ENCODE peak calls at places on chromosomes 7 and 10, in four cellular contexts. One of them, this sample, is unnamed.

GRCh38 chr7:90965211-90965610 is 299.0 kb upstream of the FZD1 start:
- DNase-seq in HepG2: no peak
- DNase-seq in K562: no peak
- DNase-seq in HCT116: no peak
- DNase-seq in this sample: no peak

GRCh38 chr10:11344081-11344480 is 267.4 kb downstream of the USP6NL start:
- DNase-seq in HepG2: no peak
- DNase-seq in HCT116: no peak
- DNase-seq in K562: no peak
- DNase-seq in this sample: no peak

GRCh38 chr7:68576366-68576765 is 1021.9 kb upstream of the AUTS2 start:
- DNase-seq in K562: no peak
- DNase-seq in HepG2: no peak
- DNase-seq in HCT116: no peak
- DNase-seq in this sample: no peak

GRCh38 chr10:125161570-125162139 is 1.3 kb upstream of the CTBP2 start:
- DNase-seq in HCT116: no peak
- DNase-seq in HepG2: no peak
- DNase-seq in K562: no peak
- DNase-seq in this sample: peak; percentile 66

GRCh38 chr10:70906031-70906804 is 17.9 kb upstream of the PCBD1 start:
- DNase-seq in HCT116: no peak
- DNase-seq in K562: no peak
- DNase-seq in HepG2: no peak
- DNase-seq in this sample: no peak

GRCh38 chr7:106863216-106863997 is 1.7 kb upstream of the PIK3CG start:
- DNase-seq in K562: peak; percentile 75
- DNase-seq in HCT116: no peak
- DNase-seq in HepG2: no peak
- DNase-seq in this sample: no peak

GRCh38 chr10:17454181-17454800 is at the start of gene ST8SIA6:
- DNase-seq in K562: peak; percentile 69
- DNase-seq in HCT116: no peak
- DNase-seq in HepG2: no peak
- DNase-seq in this sample: peak; percentile 86

GRCh38 chr10:101783736-101784118 is 481 bp upstream of the NPM3 start:
- DNase-seq in K562: no peak
- DNase-seq in HepG2: no peak
- DNase-seq in HCT116: no peak
- DNase-seq in this sample: no peak

GRCh38 chr10:62113680-62114079 is 155.0 kb downstream of the RTKN2 start:
- DNase-seq in HepG2: no peak
- DNase-seq in K562: no peak
- DNase-seq in HCT116: no peak
- DNase-seq in this sample: no peak

GRCh38 chr10:132407243-132407746 is 10.3 kb downstream of the PWWP2B start:
- DNase-seq in HepG2: peak; percentile 58
- DNase-seq in HCT116: no peak
- DNase-seq in K562: no peak
- DNase-seq in this sample: peak; percentile 53

GRCh38 chr7:135486258-135486657 is 23.6 kb downstream of the CNOT4 start:
- DNase-seq in HepG2: no peak
- DNase-seq in HCT116: no peak
- DNase-seq in K562: no peak
- DNase-seq in this sample: no peak

GRCh38 chr7:45998506-45998905 is 77.4 kb upstream of the IGFBP3 start:
- DNase-seq in HepG2: no peak
- DNase-seq in K562: no peak
- DNase-seq in HCT116: no peak
- DNase-seq in this sample: no peak

GRCh38 chr10:47249881-47250280 is 50.1 kb upstream of the GDF10 start:
- DNase-seq in HCT116: no peak
- DNase-seq in HepG2: no peak
- DNase-seq in K562: no peak
- DNase-seq in this sample: no peak

GRCh38 chr7:39295791-39296190 is 270.4 kb upstream of the YAE1 start:
- DNase-seq in HCT116: no peak
- DNase-seq in K562: no peak
- DNase-seq in HepG2: no peak
- DNase-seq in this sample: no peak

GRCh38 chr7:96311967-96312366 is 9.9 kb downstream of the SLC25A13 start:
- DNase-seq in HepG2: peak; percentile 30
- DNase-seq in HCT116: no peak
- DNase-seq in K562: no peak
- DNase-seq in this sample: no peak

GRCh38 chr10:118832242-118832651 is 77.5 kb upstream of the CACUL1 start:
- DNase-seq in HepG2: no peak
- DNase-seq in HCT116: no peak
- DNase-seq in K562: no peak
- DNase-seq in this sample: peak; percentile 84

GRCh38 chr10:103202319-103202718 is 9.2 kb upstream of the NT5C2 start:
- DNase-seq in K562: no peak
- DNase-seq in HepG2: no peak
- DNase-seq in HCT116: no peak
- DNase-seq in this sample: no peak

GRCh38 chr7:157488966-157489365 is 152.2 kb downstream of the DNAJB6 start:
- DNase-seq in HepG2: no peak
- DNase-seq in K562: no peak
- DNase-seq in HCT116: no peak
- DNase-seq in this sample: no peak

GRCh38 chr7:84722086-84722485 is 464.8 kb downstream of the SEMA3D start:
- DNase-seq in K562: no peak
- DNase-seq in HCT116: no peak
- DNase-seq in HepG2: no peak
- DNase-seq in this sample: no peak

GRCh38 chr10:114131094-114131493 is 42.9 kb downstream of the CCDC186 start:
- DNase-seq in HepG2: no peak
- DNase-seq in HCT116: no peak
- DNase-seq in K562: no peak
- DNase-seq in this sample: no peak

GRCh38 chr10:58457761-58458616 is 54.7 kb upstream of the BICC1 start:
- DNase-seq in K562: no peak
- DNase-seq in HCT116: no peak
- DNase-seq in HepG2: peak; percentile 92
- DNase-seq in this sample: no peak

GRCh38 chr10:7507887-7508726 is 97.3 kb upstream of the SFMBT2 start:
- DNase-seq in K562: no peak
- DNase-seq in HCT116: no peak
- DNase-seq in HepG2: no peak
- DNase-seq in this sample: no peak

GRCh38 chr7:100679129-100679926 is 5.8 kb downstream of the GNB2 start:
- DNase-seq in HepG2: no peak
- DNase-seq in HCT116: no peak
- DNase-seq in K562: peak; percentile 25
- DNase-seq in this sample: peak; percentile 71

GRCh38 chr10:48509974-48510692 is 94.7 kb downstream of the ARHGAP22 start:
- DNase-seq in HCT116: no peak
- DNase-seq in K562: peak; percentile 52
- DNase-seq in HepG2: peak; percentile 20
- DNase-seq in this sample: no peak

GRCh38 chr7:65946895-65947294 is 35.1 kb downstream of the GUSB start:
- DNase-seq in HCT116: no peak
- DNase-seq in HepG2: peak; percentile 45
- DNase-seq in K562: no peak
- DNase-seq in this sample: no peak

GRCh38 chr10:61822781-61823230 is 78.7 kb upstream of the ARID5B start:
- DNase-seq in HCT116: no peak
- DNase-seq in HepG2: no peak
- DNase-seq in K562: peak; percentile 67
- DNase-seq in this sample: no peak

DNA sequence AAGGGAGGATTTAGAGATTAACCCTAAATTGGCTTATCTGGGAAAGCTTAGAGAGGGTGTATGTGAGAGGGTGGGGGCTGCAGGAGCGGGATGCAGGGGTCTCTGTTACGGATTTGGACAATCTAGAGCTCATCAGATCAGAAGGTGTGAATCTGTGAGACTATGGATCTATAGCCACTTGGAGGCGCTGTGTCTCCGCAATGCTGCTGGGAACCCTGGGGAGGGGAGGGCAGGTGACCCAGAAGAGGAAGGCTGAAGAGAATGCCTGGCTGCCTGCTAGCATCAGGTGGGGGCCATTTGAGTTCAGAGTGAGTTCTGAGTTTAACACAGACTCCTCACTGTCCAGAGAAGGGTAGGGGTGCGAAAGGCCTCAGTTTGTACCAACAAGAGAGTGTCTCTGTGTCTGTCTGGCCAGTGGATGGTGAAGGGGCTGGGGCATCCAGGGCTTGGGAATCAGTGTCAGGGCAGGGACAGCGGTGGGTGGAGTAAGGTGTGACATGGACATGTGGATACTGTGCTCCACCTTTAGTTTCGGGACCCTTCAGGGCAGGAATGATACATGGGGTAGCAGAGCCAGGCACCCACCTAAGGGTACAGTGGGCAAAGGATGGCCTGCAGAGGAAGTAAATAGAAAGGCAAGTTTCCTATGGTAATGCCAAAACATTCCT is 187.3 kb upstream of the PRSS58 start:
- DNase-seq in HCT116: peak; percentile 12
- DNase-seq in HepG2: no peak
- DNase-seq in K562: no peak
- DNase-seq in this sample: no peak
- TF ChIP-seq JUND in HCT116: no peak
- TF ChIP-seq JUND in HepG2: no peak
- TF ChIP-seq JUND in K562: no peak
- TF ChIP-seq JUND in this sample: no peak

GRCh38 chr7:129948338-129948737 is 4.4 kb downstream of the UBE2H start:
- DNase-seq in HCT116: no peak
- DNase-seq in HepG2: no peak
- DNase-seq in K562: no peak
- DNase-seq in this sample: no peak

GRCh38 chr7:129950191-129950940 is 2.4 kb downstream of the UBE2H start:
- DNase-seq in HCT116: no peak
- DNase-seq in K562: peak; percentile 9
- DNase-seq in HepG2: no peak
- DNase-seq in this sample: peak; percentile 44

GRCh38 chr7:129948877-129949291 is 3.9 kb downstream of the UBE2H start:
- DNase-seq in HepG2: peak; percentile 97
- DNase-seq in K562: peak; percentile 81
- DNase-seq in HCT116: peak; percentile 86
- DNase-seq in this sample: peak; percentile 90

GRCh38 chr7:129947701-129948100 is 5.1 kb downstream of the UBE2H start:
- DNase-seq in K562: no peak
- DNase-seq in HCT116: no peak
- DNase-seq in HepG2: no peak
- DNase-seq in this sample: no peak

GRCh38 chr7:129949292-129950133 is 3.2 kb downstream of the UBE2H start:
- DNase-seq in K562: peak; percentile 10
- DNase-seq in HepG2: peak; percentile 81
- DNase-seq in HCT116: peak; percentile 40
- DNase-seq in this sample: peak; percentile 47
- TF ChIP-seq POLR2AphosphoS5 in K562: no peak
- TF ChIP-seq POLR2AphosphoS5 in HepG2: peak; percentile 14
- TF ChIP-seq POLR2AphosphoS5 in HCT116: no peak
- TF ChIP-seq POLR2AphosphoS5 in this sample: no peak

GRCh38 chr7:527723-528122 is 8.1 kb upstream of the PDGFA start:
- DNase-seq in HepG2: no peak
- DNase-seq in HCT116: no peak
- DNase-seq in K562: no peak
- DNase-seq in this sample: no peak

GRCh38 chr7:524800-525199 is 5.2 kb upstream of the PDGFA start:
- DNase-seq in K562: no peak
- DNase-seq in HepG2: no peak
- DNase-seq in HCT116: no peak
- DNase-seq in this sample: no peak

GRCh38 chr7:526474-527034 is 6.9 kb upstream of the PDGFA start:
- DNase-seq in K562: no peak
- DNase-seq in HepG2: no peak
- DNase-seq in HCT116: no peak
- DNase-seq in this sample: no peak

GRCh38 chr7:523436-524336 is 4.0 kb upstream of the PDGFA start:
- DNase-seq in HepG2: no peak
- DNase-seq in K562: peak; percentile 52
- DNase-seq in HCT116: no peak
- DNase-seq in this sample: no peak

DNA sequence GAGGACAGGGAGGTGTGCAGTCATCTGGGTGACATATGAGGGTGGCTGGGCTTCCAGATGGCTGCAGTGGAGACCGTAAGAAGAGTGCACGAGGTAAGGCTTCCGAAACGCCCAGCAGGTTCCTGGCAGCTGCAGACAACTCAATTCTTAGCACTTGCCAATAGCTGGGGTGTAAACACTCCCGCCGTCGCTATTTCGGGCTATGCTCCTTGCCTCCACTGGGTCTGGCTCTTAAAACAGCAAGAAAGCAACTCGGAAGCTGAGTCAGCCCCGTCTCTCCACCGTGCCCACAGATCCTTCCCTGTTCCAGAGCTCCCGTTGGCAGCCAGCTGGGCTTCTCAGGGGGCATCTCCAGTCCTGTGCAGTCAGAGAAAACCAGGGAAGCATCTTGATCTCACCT is 6.1 kb upstream of the PDGFA start:
- DNase-seq in K562: no peak
- DNase-seq in HepG2: no peak
- DNase-seq in HCT116: no peak
- DNase-seq in this sample: no peak
- TF ChIP-seq ELF1 in K562: no peak
- TF ChIP-seq ELF1 in HepG2: no peak
- TF ChIP-seq ELF1 in HCT116: no peak
- TF ChIP-seq ELF1 in this sample: no peak

DNA sequence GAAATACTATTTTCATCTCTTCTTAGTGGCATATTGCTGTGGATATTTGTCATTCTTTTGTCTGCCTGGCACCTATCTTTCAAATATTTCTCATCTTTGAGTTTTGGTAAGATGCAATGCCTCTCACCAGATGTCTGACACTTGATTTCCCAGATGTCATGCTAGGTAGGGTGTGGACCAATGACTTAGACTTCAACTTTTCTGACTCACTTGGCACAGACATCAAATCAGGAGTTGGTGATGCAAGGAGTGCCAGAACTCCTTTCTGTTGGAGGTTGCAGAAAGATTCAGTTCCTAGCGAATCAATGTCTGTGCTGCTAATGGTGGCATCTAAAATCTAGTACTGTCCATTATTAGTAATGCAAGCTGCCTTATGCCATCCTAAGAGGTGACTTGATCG is 216.9 kb upstream of the FERD3L start:
- DNase-seq in HCT116: no peak
- DNase-seq in HepG2: no peak
- DNase-seq in K562: no peak
- DNase-seq in this sample: no peak
- TF ChIP-seq JUND in HCT116: no peak
- TF ChIP-seq JUND in HepG2: no peak
- TF ChIP-seq JUND in K562: no peak
- TF ChIP-seq JUND in this sample: no peak

DNA sequence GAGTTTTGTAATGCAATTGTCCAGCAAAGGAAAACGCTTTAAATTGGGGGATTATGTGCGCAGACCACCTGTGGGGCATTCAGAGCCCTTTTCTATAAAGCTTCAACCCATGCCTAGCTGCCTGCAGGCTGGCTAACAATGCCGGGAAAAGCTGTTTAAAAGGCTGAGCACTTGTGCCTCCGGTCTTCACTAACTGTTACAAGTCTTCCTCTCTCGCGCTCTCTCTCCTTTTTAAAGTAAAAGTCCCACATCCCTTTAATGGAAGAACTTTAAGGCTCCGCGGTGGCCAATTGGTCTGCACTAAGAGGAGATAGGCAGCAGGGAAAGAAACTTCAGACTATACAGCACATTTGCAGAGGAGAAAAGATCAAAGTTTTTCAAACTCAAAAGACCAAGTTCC is 4.6 kb downstream of the FZD8 start:
- DNase-seq in K562: no peak
- DNase-seq in HepG2: no peak
- DNase-seq in HCT116: no peak
- DNase-seq in this sample: no peak
- TF ChIP-seq POLR2AphosphoS5 in K562: no peak
- TF ChIP-seq POLR2AphosphoS5 in HepG2: no peak
- TF ChIP-seq POLR2AphosphoS5 in HCT116: no peak
- TF ChIP-seq POLR2AphosphoS5 in this sample: no peak

GRCh38 chr10:14362098-14362497 is 31.4 kb upstream of the FRMD4A start:
- DNase-seq in K562: no peak
- DNase-seq in HepG2: no peak
- DNase-seq in HCT116: no peak
- DNase-seq in this sample: no peak
- TF ChIP-seq ELF1 in K562: no peak
- TF ChIP-seq ELF1 in HepG2: no peak
- TF ChIP-seq ELF1 in HCT116: no peak
- TF ChIP-seq ELF1 in this sample: no peak